ENCODE peak calls at places on chromosome 3, in nine cellular contexts. One of them, this sample, is unnamed.

GRCh38 chr3:172771672-172772071 is 21.1 kb downstream of the ECT2 start:
- DNase-seq in SK-N-SH: no peak
- DNase-seq in A549: no peak
- DNase-seq in stomach: no peak
- DNase-seq in transverse colon: no peak
- DNase-seq in sigmoid colon: no peak
- DNase-seq in ovary: no peak
- DNase-seq in H1: no peak
- DNase-seq in tibial nerve: no peak
- DNase-seq in this sample: no peak

GRCh38 chr3:69006083-69006482 is 7.4 kb downstream of the EOGT start:
- DNase-seq in stomach: no peak
- DNase-seq in H1: no peak
- DNase-seq in transverse colon: no peak
- DNase-seq in sigmoid colon: no peak
- DNase-seq in tibial nerve: no peak
- DNase-seq in A549: no peak
- DNase-seq in SK-N-SH: no peak
- DNase-seq in ovary: no peak
- DNase-seq in this sample: no peak

GRCh38 chr3:194450341-194450740 is 36.5 kb downstream of the ATP13A3 start:
- DNase-seq in H1: no peak
- DNase-seq in A549: no peak
- DNase-seq in sigmoid colon: no peak
- DNase-seq in transverse colon: no peak
- DNase-seq in ovary: no peak
- DNase-seq in stomach: no peak
- DNase-seq in tibial nerve: no peak
- DNase-seq in SK-N-SH: no peak
- DNase-seq in this sample: no peak

GRCh38 chr3:9293066-9293465 is 43.6 kb upstream of the SRGAP3 start:
- DNase-seq in H1: no peak
- DNase-seq in A549: no peak
- DNase-seq in SK-N-SH: no peak
- DNase-seq in tibial nerve: no peak
- DNase-seq in transverse colon: no peak
- DNase-seq in ovary: no peak
- DNase-seq in stomach: no peak
- DNase-seq in sigmoid colon: no peak
- DNase-seq in this sample: no peak

GRCh38 chr3:139524841-139525538 is 14.6 kb downstream of the RBP1 start:
- DNase-seq in A549: no peak
- DNase-seq in transverse colon: no peak
- DNase-seq in SK-N-SH: no peak
- DNase-seq in ovary: no peak
- DNase-seq in stomach: no peak
- DNase-seq in H1: peak
- DNase-seq in tibial nerve: no peak
- DNase-seq in sigmoid colon: no peak
- DNase-seq in this sample: no peak

GRCh38 chr3:32912046-32912445 is 39.4 kb upstream of the CCR4 start:
- DNase-seq in A549: no peak
- DNase-seq in ovary: no peak
- DNase-seq in sigmoid colon: no peak
- DNase-seq in tibial nerve: no peak
- DNase-seq in transverse colon: no peak
- DNase-seq in H1: no peak
- DNase-seq in SK-N-SH: no peak
- DNase-seq in stomach: no peak
- DNase-seq in this sample: no peak

GRCh38 chr3:89419647-89420141 is 312.3 kb downstream of the EPHA3 start:
- DNase-seq in ovary: no peak
- DNase-seq in tibial nerve: no peak
- DNase-seq in stomach: no peak
- DNase-seq in sigmoid colon: no peak
- DNase-seq in transverse colon: no peak
- DNase-seq in A549: no peak
- DNase-seq in SK-N-SH: no peak
- DNase-seq in H1: no peak
- DNase-seq in this sample: no peak

GRCh38 chr3:41598804-41599481 is 363.0 kb downstream of the ULK4 start:
- DNase-seq in A549: no peak
- DNase-seq in tibial nerve: no peak
- DNase-seq in ovary: no peak
- DNase-seq in H1: no peak
- DNase-seq in transverse colon: no peak
- DNase-seq in SK-N-SH: no peak
- DNase-seq in sigmoid colon: peak
- DNase-seq in stomach: no peak
- DNase-seq in this sample: no peak

GRCh38 chr3:87361956-87362355 is 85.6 kb upstream of the POU1F1 start:
- DNase-seq in ovary: no peak
- DNase-seq in H1: no peak
- DNase-seq in stomach: no peak
- DNase-seq in tibial nerve: no peak
- DNase-seq in transverse colon: no peak
- DNase-seq in sigmoid colon: no peak
- DNase-seq in A549: no peak
- DNase-seq in SK-N-SH: no peak
- DNase-seq in this sample: no peak

GRCh38 chr3:55559651-55560423 is 72.7 kb upstream of the WNT5A start:
- DNase-seq in SK-N-SH: no peak
- DNase-seq in ovary: no peak
- DNase-seq in transverse colon: no peak
- DNase-seq in sigmoid colon: no peak
- DNase-seq in tibial nerve: no peak
- DNase-seq in A549: no peak
- DNase-seq in H1: no peak
- DNase-seq in stomach: no peak
- DNase-seq in this sample: no peak

GRCh38 chr3:46353090-46353489 is 821 bp upstream of the CCR2 start:
- DNase-seq in transverse colon: no peak
- DNase-seq in A549: no peak
- DNase-seq in ovary: no peak
- DNase-seq in tibial nerve: no peak
- DNase-seq in stomach: no peak
- DNase-seq in H1: no peak
- DNase-seq in sigmoid colon: no peak
- DNase-seq in SK-N-SH: no peak
- DNase-seq in this sample: no peak

GRCh38 chr3:150355581-150355980 is 52.5 kb upstream of the TSC22D2 start:
- DNase-seq in tibial nerve: no peak
- DNase-seq in transverse colon: no peak
- DNase-seq in A549: no peak
- DNase-seq in SK-N-SH: no peak
- DNase-seq in H1: no peak
- DNase-seq in stomach: no peak
- DNase-seq in sigmoid colon: no peak
- DNase-seq in ovary: no peak
- DNase-seq in this sample: no peak

GRCh38 chr3:72887723-72888545 is at the start of gene GXYLT2:
- DNase-seq in ovary: peak
- DNase-seq in sigmoid colon: peak
- DNase-seq in stomach: peak
- DNase-seq in H1: peak
- DNase-seq in transverse colon: peak
- DNase-seq in tibial nerve: peak
- DNase-seq in SK-N-SH: peak
- DNase-seq in A549: peak
- DNase-seq in this sample: peak

GRCh38 chr3:43294975-43295374 is 8.6 kb downstream of the SNRK start:
- DNase-seq in tibial nerve: no peak
- DNase-seq in transverse colon: no peak
- DNase-seq in stomach: no peak
- DNase-seq in H1: no peak
- DNase-seq in A549: no peak
- DNase-seq in SK-N-SH: no peak
- DNase-seq in sigmoid colon: no peak
- DNase-seq in ovary: no peak
- DNase-seq in this sample: no peak

GRCh38 chr3:111210003-111210699 is 138.5 kb downstream of the NECTIN3 start:
- DNase-seq in ovary: no peak
- DNase-seq in tibial nerve: no peak
- DNase-seq in H1: no peak
- DNase-seq in stomach: no peak
- DNase-seq in A549: no peak
- DNase-seq in SK-N-SH: no peak
- DNase-seq in sigmoid colon: no peak
- DNase-seq in transverse colon: no peak
- DNase-seq in this sample: no peak

DNA sequence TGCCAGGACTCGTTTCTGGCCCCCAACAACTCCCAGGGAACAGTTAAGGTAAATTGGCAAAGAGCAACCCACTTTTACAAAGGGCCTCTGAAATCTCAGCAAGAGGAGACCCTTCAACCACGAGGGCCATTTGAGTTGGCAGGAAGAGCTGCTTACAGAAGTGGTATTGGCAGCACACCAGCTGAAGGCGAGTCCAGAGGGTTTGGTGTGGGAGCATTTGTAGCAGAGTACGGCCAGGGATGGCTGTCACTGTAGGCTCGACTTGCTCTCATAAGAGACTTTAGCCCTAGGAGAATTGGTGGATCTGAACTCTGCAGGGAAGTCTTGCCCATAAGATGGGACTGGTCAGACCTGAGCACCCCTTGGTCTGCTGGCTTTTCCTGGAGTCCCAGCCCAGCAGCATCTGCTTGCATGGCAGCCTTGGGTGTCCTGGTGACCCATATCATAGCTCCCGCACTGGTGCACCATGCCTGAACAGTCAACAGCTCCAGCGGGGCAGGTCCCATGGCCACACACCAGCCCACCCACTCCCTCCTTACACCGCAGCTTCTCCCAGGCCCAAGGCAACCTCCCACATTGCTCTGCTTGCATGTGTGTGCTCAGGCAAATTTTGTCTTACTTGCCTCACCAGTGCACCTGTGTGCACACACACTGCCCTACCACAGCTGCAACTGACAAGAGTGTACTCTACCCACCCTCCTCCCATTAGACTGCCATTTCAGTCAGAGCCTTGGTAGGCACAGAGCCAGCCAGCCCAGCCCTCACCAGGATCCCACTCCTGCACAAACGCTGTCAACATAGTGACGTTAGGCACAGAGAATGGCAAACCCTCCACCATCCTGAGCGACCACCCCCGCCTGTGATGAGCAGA is 861.6 kb upstream of the DPPA4 start:
- DNase-seq in sigmoid colon: no peak
- DNase-seq in tibial nerve: no peak
- DNase-seq in A549: no peak
- DNase-seq in stomach: no peak
- DNase-seq in SK-N-SH: no peak
- DNase-seq in transverse colon: no peak
- DNase-seq in ovary: peak
- DNase-seq in H1: no peak
- DNase-seq in this sample: no peak
- TF ChIP-seq EP300 in sigmoid colon: no peak
- TF ChIP-seq EP300 in tibial nerve: no peak
- TF ChIP-seq EP300 in A549: no peak
- TF ChIP-seq EP300 in stomach: no peak
- TF ChIP-seq EP300 in SK-N-SH: no peak
- TF ChIP-seq EP300 in transverse colon: no peak
- TF ChIP-seq EP300 in ovary: no peak
- TF ChIP-seq EP300 in H1: no peak
- TF ChIP-seq EP300 in this sample: no peak

DNA sequence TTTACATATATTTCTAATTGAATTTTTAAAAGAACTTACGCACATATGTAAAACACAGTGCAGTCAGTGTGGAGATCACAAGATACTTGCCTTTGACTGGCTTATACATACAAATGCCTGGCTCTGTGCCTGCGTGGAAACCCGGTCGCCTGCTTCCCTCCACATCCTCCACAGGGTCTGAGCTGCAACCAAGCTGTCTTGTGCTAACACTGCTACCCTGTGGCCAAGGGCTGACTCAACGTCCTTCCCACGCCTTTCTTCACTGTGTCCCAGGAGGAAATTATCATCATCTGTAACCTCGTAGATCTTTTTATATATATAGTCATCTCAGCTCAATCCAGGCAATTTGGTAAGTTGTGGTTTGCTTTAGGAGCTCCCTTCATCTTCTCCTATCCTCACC is 116.9 kb downstream of the WNT7A start:
- DNase-seq in transverse colon: no peak
- DNase-seq in tibial nerve: no peak
- DNase-seq in ovary: no peak
- DNase-seq in A549: no peak
- DNase-seq in sigmoid colon: no peak
- DNase-seq in SK-N-SH: peak
- DNase-seq in stomach: no peak
- DNase-seq in H1: no peak
- DNase-seq in this sample: no peak
- TF ChIP-seq EP300 in transverse colon: no peak
- TF ChIP-seq EP300 in tibial nerve: no peak
- TF ChIP-seq EP300 in ovary: no peak
- TF ChIP-seq EP300 in A549: no peak
- TF ChIP-seq EP300 in sigmoid colon: no peak
- TF ChIP-seq EP300 in SK-N-SH: no peak
- TF ChIP-seq EP300 in stomach: no peak
- TF ChIP-seq EP300 in H1: no peak
- TF ChIP-seq EP300 in this sample: no peak

DNA sequence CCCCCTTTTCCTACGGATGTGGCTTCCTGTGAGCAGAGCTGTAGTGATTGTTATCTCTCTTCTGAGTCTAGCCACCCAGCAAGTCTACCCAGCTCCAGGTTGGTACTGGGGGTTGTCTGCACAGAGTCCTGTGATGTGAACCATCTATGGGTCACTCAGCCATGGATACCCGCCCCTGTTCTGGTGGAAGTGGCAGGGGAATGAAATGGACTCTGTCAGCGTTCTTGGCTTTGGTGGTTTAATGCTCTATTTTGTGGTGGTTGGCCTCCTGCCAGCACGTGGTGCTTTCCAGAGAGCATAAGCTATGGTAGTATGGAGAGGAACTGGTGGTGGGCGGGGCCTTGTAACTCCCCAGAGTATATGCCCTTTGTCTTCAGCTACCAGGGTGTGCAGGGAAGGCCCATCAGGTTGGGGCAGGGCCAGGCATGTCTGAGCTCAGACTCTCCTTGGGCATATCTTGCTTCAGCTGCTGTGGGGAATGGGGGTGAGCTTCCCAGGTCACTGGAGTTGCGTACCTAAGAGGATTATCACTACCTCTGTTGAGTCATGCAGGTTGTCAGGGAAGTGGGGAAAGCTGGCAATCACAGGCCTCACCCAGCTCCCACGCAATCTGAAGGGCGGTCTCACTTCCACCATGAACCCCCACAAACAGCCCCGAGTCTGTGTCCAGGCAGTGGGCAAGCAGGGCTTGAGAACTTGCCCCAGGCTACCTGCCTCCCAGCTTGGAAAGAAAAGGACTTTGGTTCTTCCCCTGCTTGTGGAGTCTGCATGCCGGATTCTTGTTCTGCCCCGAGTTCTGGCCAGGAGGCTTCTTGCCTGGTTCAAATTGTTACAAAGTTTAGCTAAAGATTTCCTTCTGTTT is 9.0 kb upstream of the ADGRG7 start:
- DNase-seq in stomach: no peak
- DNase-seq in A549: peak
- DNase-seq in H1: no peak
- DNase-seq in tibial nerve: no peak
- DNase-seq in sigmoid colon: no peak
- DNase-seq in ovary: no peak
- DNase-seq in transverse colon: no peak
- DNase-seq in SK-N-SH: no peak
- DNase-seq in this sample: no peak
- TF ChIP-seq EP300 in stomach: no peak
- TF ChIP-seq EP300 in A549: no peak
- TF ChIP-seq EP300 in H1: no peak
- TF ChIP-seq EP300 in tibial nerve: no peak
- TF ChIP-seq EP300 in sigmoid colon: no peak
- TF ChIP-seq EP300 in ovary: no peak
- TF ChIP-seq EP300 in transverse colon: no peak
- TF ChIP-seq EP300 in SK-N-SH: no peak
- TF ChIP-seq EP300 in this sample: no peak

GRCh38 chr3:38224357-38224756 is 41.3 kb upstream of the SLC22A13 start:
- DNase-seq in transverse colon: no peak
- DNase-seq in SK-N-SH: no peak
- DNase-seq in sigmoid colon: no peak
- DNase-seq in H1: no peak
- DNase-seq in A549: no peak
- DNase-seq in stomach: no peak
- DNase-seq in ovary: no peak
- DNase-seq in tibial nerve: no peak
- DNase-seq in this sample: no peak
- TF ChIP-seq EP300 in transverse colon: no peak
- TF ChIP-seq EP300 in SK-N-SH: no peak
- TF ChIP-seq EP300 in sigmoid colon: no peak
- TF ChIP-seq EP300 in H1: no peak
- TF ChIP-seq EP300 in A549: no peak
- TF ChIP-seq EP300 in stomach: no peak
- TF ChIP-seq EP300 in ovary: no peak
- TF ChIP-seq EP300 in tibial nerve: no peak
- TF ChIP-seq EP300 in this sample: no peak

This sample was measured in K562.